ENCODE peak calls at places on chromosomes 4 and X, in four cellular contexts. G is ascending aorta, J is BJ, T is cardiac muscle cell. H is an unnamed sample.

GRCh38 chrX:147899715-147900114 is 12.0 kb upstream of the FMR1 start:
- DNase-seq in G (no peak), J (no peak), T (no peak), H (no peak)

GRCh38 chr4:108416831-108417230 is 203.5 kb upstream of the RPL34 start:
- DNase-seq in G (no peak), J (no peak), T (no peak), H (no peak)

GRCh38 chr4:7073526-7074390 is 5.9 kb upstream of the GRPEL1 start:
- DNase-seq in G (no peak), J (no peak), T (peak; percentile 55), H (peak; percentile 71)

GRCh38 chrX:54530358-54530900 is 410 bp downstream of the GNL3L start:
- DNase-seq in G (no peak), J (no peak), T (no peak), H (peak; percentile 6)

GRCh38 chr4:87078987-87079469 is 141.4 kb downstream of the KLHL8 start:
- DNase-seq in G (no peak), J (peak; percentile 65), T (peak; percentile 92), H (peak; percentile 93)

GRCh38 chr4:60648774-60649173 is 551.4 kb upstream of the ADGRL3 start:
- DNase-seq in G (no peak), J (no peak), T (no peak), H (no peak)

GRCh38 chr4:71860643-71861042 is 76.8 kb upstream of the GC start:
- DNase-seq in G (no peak), J (no peak), T (no peak), H (no peak)

GRCh38 chr4:77385124-77385969 is 220.3 kb upstream of the CXCL13 start:
- DNase-seq in G (no peak), J (no peak), T (peak; percentile 82), H (peak; percentile 66)

GRCh38 chr4:108345862-108346530 is 177.3 kb upstream of the LEF1 start:
- DNase-seq in G (no peak), J (peak; percentile 6), T (peak; percentile 46), H (peak; percentile 53)

GRCh38 chr4:148043990-148044645 is 312.2 kb downstream of the ARHGAP10 start:
- DNase-seq in G (no peak), J (no peak), T (no peak), H (no peak)

GRCh38 chr4:37685726-37686372 is 327 bp downstream of the RELL1 start:
- DNase-seq in G (no peak), J (no peak), T (peak; percentile 46), H (peak; percentile 56)

GRCh38 chr4:60805500-60806313 is 394.4 kb upstream of the ADGRL3 start:
- DNase-seq in G (no peak), J (no peak), T (peak; percentile 55), H (peak; percentile 32)